ENCODE peak calls at places on chromosomes 6 and 20, in nine cellular contexts. One of them, this sample, is unnamed.

GRCh38 chr20:38658879-38659612 is 57.4 kb downstream of the ARHGAP40 start:
- DNase-seq in IMR-90: no peak
- DNase-seq in tibial nerve: no peak
- DNase-seq in left ventricle myocardium inferior: no peak
- DNase-seq in fibroblast of mammary gland: peak
- DNase-seq in tibial artery: no peak
- DNase-seq in cardiac fibroblast: peak
- DNase-seq in mucosa of descending colon: peak
- DNase-seq in CD8-positive, alpha-beta T cell: no peak
- DNase-seq in this sample: peak

GRCh38 chr20:2701671-2702081 is 9.1 kb downstream of the EBF4 start:
- DNase-seq in IMR-90: no peak
- DNase-seq in tibial nerve: no peak
- DNase-seq in left ventricle myocardium inferior: no peak
- DNase-seq in fibroblast of mammary gland: no peak
- DNase-seq in tibial artery: no peak
- DNase-seq in cardiac fibroblast: no peak
- DNase-seq in mucosa of descending colon: no peak
- DNase-seq in CD8-positive, alpha-beta T cell: no peak
- DNase-seq in this sample: no peak

GRCh38 chr20:25058797-25059486 is 1.0 kb upstream of the ACSS1 start:
- DNase-seq in IMR-90: peak
- DNase-seq in tibial nerve: no peak
- DNase-seq in left ventricle myocardium inferior: peak
- DNase-seq in fibroblast of mammary gland: no peak
- DNase-seq in tibial artery: peak
- DNase-seq in cardiac fibroblast: no peak
- DNase-seq in mucosa of descending colon: peak
- DNase-seq in CD8-positive, alpha-beta T cell: no peak
- DNase-seq in this sample: no peak

GRCh38 chr6:36443951-36444428 is 1.2 kb downstream of the KCTD20 start:
- DNase-seq in IMR-90: peak
- DNase-seq in tibial nerve: no peak
- DNase-seq in left ventricle myocardium inferior: no peak
- DNase-seq in fibroblast of mammary gland: no peak
- DNase-seq in tibial artery: no peak
- DNase-seq in cardiac fibroblast: peak
- DNase-seq in mucosa of descending colon: no peak
- DNase-seq in CD8-positive, alpha-beta T cell: no peak
- DNase-seq in this sample: no peak

GRCh38 chr6:75171581-75172360 is 34.1 kb downstream of the COL12A1 start:
- DNase-seq in IMR-90: peak
- DNase-seq in tibial nerve: no peak
- DNase-seq in left ventricle myocardium inferior: no peak
- DNase-seq in fibroblast of mammary gland: peak
- DNase-seq in tibial artery: no peak
- DNase-seq in cardiac fibroblast: no peak
- DNase-seq in mucosa of descending colon: no peak
- DNase-seq in CD8-positive, alpha-beta T cell: no peak
- DNase-seq in this sample: no peak

GRCh38 chr6:30163918-30164654 is 740 bp downstream of the TRIM15 start:
- DNase-seq in IMR-90: no peak
- DNase-seq in tibial nerve: no peak
- DNase-seq in left ventricle myocardium inferior: no peak
- DNase-seq in fibroblast of mammary gland: no peak
- DNase-seq in tibial artery: no peak
- DNase-seq in cardiac fibroblast: no peak
- DNase-seq in mucosa of descending colon: peak
- DNase-seq in CD8-positive, alpha-beta T cell: no peak
- DNase-seq in this sample: no peak

GRCh38 chr20:835220-836045 is 1.9 kb downstream of the FAM110A start:
- DNase-seq in IMR-90: no peak
- DNase-seq in tibial nerve: no peak
- DNase-seq in left ventricle myocardium inferior: peak
- DNase-seq in fibroblast of mammary gland: no peak
- DNase-seq in tibial artery: no peak
- DNase-seq in cardiac fibroblast: no peak
- DNase-seq in mucosa of descending colon: no peak
- DNase-seq in CD8-positive, alpha-beta T cell: no peak
- DNase-seq in this sample: peak

GRCh38 chr20:46060301-46060881 is 29.4 kb downstream of the NCOA5 start:
- DNase-seq in IMR-90: no peak
- DNase-seq in tibial nerve: no peak
- DNase-seq in left ventricle myocardium inferior: no peak
- DNase-seq in fibroblast of mammary gland: no peak
- DNase-seq in tibial artery: no peak
- DNase-seq in cardiac fibroblast: peak
- DNase-seq in mucosa of descending colon: no peak
- DNase-seq in CD8-positive, alpha-beta T cell: no peak
- DNase-seq in this sample: no peak

GRCh38 chr6:164007881-164008280 is 593.4 kb downstream of the QKI start:
- DNase-seq in IMR-90: no peak
- DNase-seq in tibial nerve: no peak
- DNase-seq in left ventricle myocardium inferior: no peak
- DNase-seq in fibroblast of mammary gland: no peak
- DNase-seq in tibial artery: no peak
- DNase-seq in cardiac fibroblast: no peak
- DNase-seq in mucosa of descending colon: no peak
- DNase-seq in CD8-positive, alpha-beta T cell: no peak
- DNase-seq in this sample: no peak

GRCh38 chr6:47146426-47147174 is 104.5 kb upstream of the ADGRF1 start:
- DNase-seq in IMR-90: peak
- DNase-seq in tibial nerve: no peak
- DNase-seq in left ventricle myocardium inferior: no peak
- DNase-seq in fibroblast of mammary gland: peak
- DNase-seq in tibial artery: no peak
- DNase-seq in cardiac fibroblast: peak
- DNase-seq in mucosa of descending colon: no peak
- DNase-seq in CD8-positive, alpha-beta T cell: no peak
- DNase-seq in this sample: no peak

GRCh38 chr20:13002256-13002655 is 6.5 kb upstream of the SPTLC3 start:
- DNase-seq in IMR-90: no peak
- DNase-seq in tibial nerve: no peak
- DNase-seq in left ventricle myocardium inferior: no peak
- DNase-seq in fibroblast of mammary gland: no peak
- DNase-seq in tibial artery: no peak
- DNase-seq in cardiac fibroblast: no peak
- DNase-seq in mucosa of descending colon: no peak
- DNase-seq in CD8-positive, alpha-beta T cell: no peak
- DNase-seq in this sample: no peak

DNA sequence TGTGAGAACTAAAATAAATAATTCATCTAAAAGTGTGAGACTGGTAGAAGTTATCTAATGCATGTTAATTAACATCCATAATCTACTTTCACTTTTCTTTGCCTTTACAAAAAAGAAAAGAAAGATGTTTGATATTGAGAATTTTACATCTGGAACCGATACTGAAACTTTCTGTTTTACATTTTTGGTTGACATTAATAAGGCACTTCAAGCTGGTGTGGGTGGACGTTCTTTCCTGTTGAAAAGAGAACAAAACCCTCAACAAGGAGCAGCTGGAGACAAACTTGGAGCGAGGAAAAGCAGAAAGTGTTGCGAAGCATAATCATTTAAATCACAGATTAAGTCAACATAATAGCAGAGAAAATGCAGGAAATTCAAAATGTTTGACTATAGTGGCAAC is 575.2 kb upstream of the ADGRB3 start:
- DNase-seq in IMR-90: no peak
- DNase-seq in tibial nerve: no peak
- DNase-seq in left ventricle myocardium inferior: no peak
- DNase-seq in fibroblast of mammary gland: no peak
- DNase-seq in tibial artery: no peak
- DNase-seq in cardiac fibroblast: peak
- DNase-seq in mucosa of descending colon: no peak
- DNase-seq in CD8-positive, alpha-beta T cell: no peak
- DNase-seq in this sample: no peak
- H3K4me3 ChIP-seq in IMR-90: no peak
- H3K4me3 ChIP-seq in tibial nerve: no peak
- H3K4me3 ChIP-seq in left ventricle myocardium inferior: peak
- H3K4me3 ChIP-seq in fibroblast of mammary gland: no peak
- H3K4me3 ChIP-seq in tibial artery: no peak
- H3K4me3 ChIP-seq in cardiac fibroblast: no peak
- H3K4me3 ChIP-seq in mucosa of descending colon: no peak
- H3K4me3 ChIP-seq in CD8-positive, alpha-beta T cell: no peak
- H3K4me3 ChIP-seq in this sample: no peak

GRCh38 chr6:87772597-87773530 is 70.8 kb upstream of the AKIRIN2 start:
- DNase-seq in IMR-90: peak
- DNase-seq in tibial nerve: no peak
- DNase-seq in left ventricle myocardium inferior: no peak
- DNase-seq in fibroblast of mammary gland: no peak
- DNase-seq in tibial artery: no peak
- DNase-seq in cardiac fibroblast: peak
- DNase-seq in mucosa of descending colon: no peak
- DNase-seq in CD8-positive, alpha-beta T cell: no peak
- DNase-seq in this sample: peak
- H3K4me3 ChIP-seq in IMR-90: no peak
- H3K4me3 ChIP-seq in tibial nerve: no peak
- H3K4me3 ChIP-seq in left ventricle myocardium inferior: no peak
- H3K4me3 ChIP-seq in fibroblast of mammary gland: no peak
- H3K4me3 ChIP-seq in tibial artery: no peak
- H3K4me3 ChIP-seq in cardiac fibroblast: no peak
- H3K4me3 ChIP-seq in mucosa of descending colon: no peak
- H3K4me3 ChIP-seq in CD8-positive, alpha-beta T cell: no peak
- H3K4me3 ChIP-seq in this sample: no peak

DNA sequence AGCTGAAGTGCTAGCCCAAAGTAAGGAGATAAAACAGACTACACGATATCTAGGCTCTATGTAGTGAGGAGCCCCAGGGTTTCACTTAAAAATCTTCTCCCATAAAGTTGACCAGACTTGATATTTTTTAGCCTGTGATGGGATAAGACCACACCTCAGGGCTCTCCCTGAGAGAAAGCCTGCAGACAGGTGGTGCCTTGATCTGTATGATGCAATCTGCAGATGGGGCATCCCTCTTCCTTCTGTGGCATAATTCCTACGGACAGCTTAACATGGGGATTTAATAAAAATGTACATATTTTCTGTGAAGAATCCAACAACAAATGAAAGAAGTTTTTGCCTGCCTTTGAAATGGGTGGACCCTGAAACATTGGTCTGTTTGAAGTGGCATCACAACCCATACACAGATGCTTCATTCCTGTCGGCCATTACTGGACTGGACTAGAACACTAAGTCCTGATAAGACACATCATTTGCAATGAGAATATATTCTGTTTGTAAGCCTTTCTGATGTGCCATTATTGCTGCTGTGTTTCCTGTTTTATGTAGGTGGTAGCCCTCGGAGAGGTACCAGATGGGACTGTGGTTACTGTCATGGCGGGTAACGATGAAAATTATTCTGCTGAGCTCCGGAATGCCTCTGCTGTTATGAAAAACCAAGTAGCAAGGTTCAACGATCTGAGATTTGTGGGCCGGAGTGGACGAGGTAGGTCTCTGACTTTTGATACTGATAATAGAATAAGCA is 53.8 kb upstream of the SUPT3H start:
- DNase-seq in IMR-90: no peak
- DNase-seq in tibial nerve: no peak
- DNase-seq in left ventricle myocardium inferior: no peak
- DNase-seq in fibroblast of mammary gland: no peak
- DNase-seq in tibial artery: no peak
- DNase-seq in cardiac fibroblast: no peak
- DNase-seq in mucosa of descending colon: no peak
- DNase-seq in CD8-positive, alpha-beta T cell: no peak
- DNase-seq in this sample: no peak
- H3K4me3 ChIP-seq in IMR-90: no peak
- H3K4me3 ChIP-seq in tibial nerve: no peak
- H3K4me3 ChIP-seq in left ventricle myocardium inferior: no peak
- H3K4me3 ChIP-seq in fibroblast of mammary gland: no peak
- H3K4me3 ChIP-seq in tibial artery: no peak
- H3K4me3 ChIP-seq in cardiac fibroblast: no peak
- H3K4me3 ChIP-seq in mucosa of descending colon: no peak
- H3K4me3 ChIP-seq in CD8-positive, alpha-beta T cell: no peak
- H3K4me3 ChIP-seq in this sample: no peak

GRCh38 chr20:50513169-50514034 is 3.2 kb downstream of the PTPN1 start:
- DNase-seq in IMR-90: peak
- DNase-seq in tibial nerve: no peak
- DNase-seq in left ventricle myocardium inferior: no peak
- DNase-seq in fibroblast of mammary gland: peak
- DNase-seq in tibial artery: no peak
- DNase-seq in cardiac fibroblast: peak
- DNase-seq in mucosa of descending colon: no peak
- DNase-seq in CD8-positive, alpha-beta T cell: no peak
- DNase-seq in this sample: no peak

GRCh38 chr20:50516180-50516934 is 6.2 kb downstream of the PTPN1 start:
- DNase-seq in IMR-90: no peak
- DNase-seq in tibial nerve: no peak
- DNase-seq in left ventricle myocardium inferior: no peak
- DNase-seq in fibroblast of mammary gland: no peak
- DNase-seq in tibial artery: no peak
- DNase-seq in cardiac fibroblast: no peak
- DNase-seq in mucosa of descending colon: no peak
- DNase-seq in CD8-positive, alpha-beta T cell: no peak
- DNase-seq in this sample: no peak

GRCh38 chr20:50515471-50516106 is 5.4 kb downstream of the PTPN1 start:
- DNase-seq in IMR-90: no peak
- DNase-seq in tibial nerve: no peak
- DNase-seq in left ventricle myocardium inferior: no peak
- DNase-seq in fibroblast of mammary gland: no peak
- DNase-seq in tibial artery: no peak
- DNase-seq in cardiac fibroblast: no peak
- DNase-seq in mucosa of descending colon: no peak
- DNase-seq in CD8-positive, alpha-beta T cell: no peak
- DNase-seq in this sample: no peak

GRCh38 chr20:50514035-50514337 is 3.8 kb downstream of the PTPN1 start:
- DNase-seq in IMR-90: no peak
- DNase-seq in tibial nerve: no peak
- DNase-seq in left ventricle myocardium inferior: no peak
- DNase-seq in fibroblast of mammary gland: no peak
- DNase-seq in tibial artery: no peak
- DNase-seq in cardiac fibroblast: no peak
- DNase-seq in mucosa of descending colon: no peak
- DNase-seq in CD8-positive, alpha-beta T cell: no peak
- DNase-seq in this sample: no peak

GRCh38 chr20:50514750-50515149 is 4.6 kb downstream of the PTPN1 start:
- DNase-seq in IMR-90: no peak
- DNase-seq in tibial nerve: no peak
- DNase-seq in left ventricle myocardium inferior: no peak
- DNase-seq in fibroblast of mammary gland: no peak
- DNase-seq in tibial artery: no peak
- DNase-seq in cardiac fibroblast: no peak
- DNase-seq in mucosa of descending colon: no peak
- DNase-seq in CD8-positive, alpha-beta T cell: no peak
- DNase-seq in this sample: no peak
- H3K4me3 ChIP-seq in IMR-90: no peak
- H3K4me3 ChIP-seq in tibial nerve: no peak
- H3K4me3 ChIP-seq in left ventricle myocardium inferior: no peak
- H3K4me3 ChIP-seq in fibroblast of mammary gland: no peak
- H3K4me3 ChIP-seq in tibial artery: no peak
- H3K4me3 ChIP-seq in cardiac fibroblast: no peak
- H3K4me3 ChIP-seq in mucosa of descending colon: no peak
- H3K4me3 ChIP-seq in CD8-positive, alpha-beta T cell: no peak
- H3K4me3 ChIP-seq in this sample: no peak

DNA sequence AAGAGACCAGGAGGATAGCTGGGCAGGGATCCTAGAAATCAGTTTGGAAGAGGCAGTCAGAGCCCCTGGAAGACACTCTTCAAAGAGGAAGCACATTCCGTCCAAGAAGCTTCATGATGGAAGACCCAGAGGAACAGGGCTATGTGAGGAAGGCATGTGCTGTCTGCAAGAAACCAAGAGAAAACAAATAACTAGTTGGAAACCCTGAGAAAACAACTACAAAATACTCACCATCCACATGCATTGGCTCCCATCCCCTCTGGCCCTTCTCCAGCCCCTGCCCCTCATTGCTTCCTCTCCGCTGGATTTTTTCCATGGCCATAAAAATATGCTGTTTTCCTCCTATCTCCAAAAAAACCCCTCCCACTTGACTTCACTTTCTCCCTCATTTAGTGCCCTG is 40.9 kb upstream of the SMOC2 start:
- DNase-seq in IMR-90: no peak
- DNase-seq in tibial nerve: peak
- DNase-seq in left ventricle myocardium inferior: no peak
- DNase-seq in fibroblast of mammary gland: peak
- DNase-seq in tibial artery: peak
- DNase-seq in cardiac fibroblast: no peak
- DNase-seq in mucosa of descending colon: no peak
- DNase-seq in CD8-positive, alpha-beta T cell: no peak
- DNase-seq in this sample: no peak
- H3K4me3 ChIP-seq in IMR-90: no peak
- H3K4me3 ChIP-seq in tibial nerve: no peak
- H3K4me3 ChIP-seq in left ventricle myocardium inferior: no peak
- H3K4me3 ChIP-seq in fibroblast of mammary gland: no peak
- H3K4me3 ChIP-seq in tibial artery: no peak
- H3K4me3 ChIP-seq in cardiac fibroblast: no peak
- H3K4me3 ChIP-seq in mucosa of descending colon: no peak
- H3K4me3 ChIP-seq in CD8-positive, alpha-beta T cell: no peak
- H3K4me3 ChIP-seq in this sample: no peak

This sample was measured in body of pancreas.